ENCODE peak calls at places on chromosomes 11 and 22, in six cellular contexts. One of them, this sample, is unnamed.

GRCh38 chr11:106076421-106076922 is 675 bp downstream of the KBTBD3 start:
- DNase-seq in foreskin fibroblast: no peak
- DNase-seq in sigmoid colon: peak
- DNase-seq in IMR-90: no peak
- DNase-seq in SK-N-SH: no peak
- DNase-seq in GM12865: no peak
- DNase-seq in this sample: no peak

GRCh38 chr11:71080239-71081097 is 171.9 kb downstream of the SHANK2 start:
- DNase-seq in foreskin fibroblast: peak
- DNase-seq in sigmoid colon: peak
- DNase-seq in IMR-90: peak
- DNase-seq in SK-N-SH: peak
- DNase-seq in GM12865: peak
- DNase-seq in this sample: no peak

GRCh38 chr11:58024601-58025091 is 965 bp downstream of the OR9Q1 start:
- DNase-seq in foreskin fibroblast: no peak
- DNase-seq in sigmoid colon: no peak
- DNase-seq in IMR-90: peak
- DNase-seq in SK-N-SH: no peak
- DNase-seq in GM12865: no peak
- DNase-seq in this sample: no peak

GRCh38 chr11:79055866-79056632 is 384.8 kb downstream of the TENM4 start:
- DNase-seq in foreskin fibroblast: peak
- DNase-seq in sigmoid colon: no peak
- DNase-seq in IMR-90: peak
- DNase-seq in SK-N-SH: no peak
- DNase-seq in GM12865: no peak
- DNase-seq in this sample: no peak

GRCh38 chr22:50473088-50473487 is 1.7 kb downstream of the SBF1 start:
- DNase-seq in foreskin fibroblast: no peak
- DNase-seq in sigmoid colon: no peak
- DNase-seq in IMR-90: no peak
- DNase-seq in SK-N-SH: no peak
- DNase-seq in GM12865: peak
- DNase-seq in this sample: no peak

GRCh38 chr11:45048870-45049825 is 97.3 kb upstream of the PRDM11 start:
- DNase-seq in foreskin fibroblast: no peak
- DNase-seq in sigmoid colon: no peak
- DNase-seq in IMR-90: peak
- DNase-seq in SK-N-SH: peak
- DNase-seq in GM12865: no peak
- DNase-seq in this sample: no peak

GRCh38 chr22:36369922-36370781 is 17.6 kb downstream of the MYH9 start:
- DNase-seq in foreskin fibroblast: no peak
- DNase-seq in sigmoid colon: peak
- DNase-seq in IMR-90: peak
- DNase-seq in SK-N-SH: no peak
- DNase-seq in GM12865: no peak
- DNase-seq in this sample: no peak

GRCh38 chr11:95544095-95544795 is 245.3 kb downstream of the FAM76B start:
- DNase-seq in foreskin fibroblast: peak
- DNase-seq in sigmoid colon: no peak
- DNase-seq in IMR-90: peak
- DNase-seq in SK-N-SH: no peak
- DNase-seq in GM12865: no peak
- DNase-seq in this sample: no peak

GRCh38 chr11:129766858-129767604 is 48.6 kb upstream of the TMEM45B start:
- DNase-seq in foreskin fibroblast: no peak
- DNase-seq in sigmoid colon: no peak
- DNase-seq in IMR-90: peak
- DNase-seq in SK-N-SH: peak
- DNase-seq in GM12865: peak
- DNase-seq in this sample: no peak

GRCh38 chr22:43101306-43101705 is 9.2 kb upstream of the BIK start:
- DNase-seq in foreskin fibroblast: no peak
- DNase-seq in sigmoid colon: no peak
- DNase-seq in IMR-90: no peak
- DNase-seq in SK-N-SH: peak
- DNase-seq in GM12865: no peak
- DNase-seq in this sample: no peak

GRCh38 chr11:123184531-123184930 is 10.5 kb downstream of the CLMP start:
- DNase-seq in foreskin fibroblast: no peak
- DNase-seq in sigmoid colon: no peak
- DNase-seq in IMR-90: no peak
- DNase-seq in SK-N-SH: no peak
- DNase-seq in GM12865: no peak
- DNase-seq in this sample: no peak

GRCh38 chr11:78244546-78245315 is 56.0 kb downstream of the USP35 start:
- DNase-seq in foreskin fibroblast: no peak
- DNase-seq in sigmoid colon: no peak
- DNase-seq in IMR-90: no peak
- DNase-seq in SK-N-SH: peak
- DNase-seq in GM12865: no peak
- DNase-seq in this sample: no peak

GRCh38 chr11:1675536-1676253 is 21.3 kb upstream of the KRTAP5-6 start:
- DNase-seq in foreskin fibroblast: no peak
- DNase-seq in sigmoid colon: no peak
- DNase-seq in IMR-90: no peak
- DNase-seq in SK-N-SH: no peak
- DNase-seq in GM12865: no peak
- DNase-seq in this sample: no peak

GRCh38 chr11:8541448-8541847 is 52.6 kb downstream of the STK33 start:
- DNase-seq in foreskin fibroblast: no peak
- DNase-seq in sigmoid colon: no peak
- DNase-seq in IMR-90: no peak
- DNase-seq in SK-N-SH: no peak
- DNase-seq in GM12865: no peak
- DNase-seq in this sample: no peak

GRCh38 chr11:96337541-96338530 is 5.2 kb downstream of the MAML2 start:
- DNase-seq in foreskin fibroblast: no peak
- DNase-seq in sigmoid colon: no peak
- DNase-seq in IMR-90: peak
- DNase-seq in SK-N-SH: no peak
- DNase-seq in GM12865: peak
- DNase-seq in this sample: no peak

GRCh38 chr22:30344447-30345200 is 12.1 kb downstream of the SF3A1 start:
- DNase-seq in foreskin fibroblast: no peak
- DNase-seq in sigmoid colon: no peak
- DNase-seq in IMR-90: no peak
- DNase-seq in SK-N-SH: no peak
- DNase-seq in GM12865: no peak
- DNase-seq in this sample: no peak

GRCh38 chr11:20155683-20156279 is 4.5 kb downstream of the DBX1 start:
- DNase-seq in foreskin fibroblast: no peak
- DNase-seq in sigmoid colon: no peak
- DNase-seq in IMR-90: no peak
- DNase-seq in SK-N-SH: no peak
- DNase-seq in GM12865: no peak
- DNase-seq in this sample: no peak

GRCh38 chr11:25242928-25243327 is 746.1 kb downstream of the LUZP2 start:
- DNase-seq in foreskin fibroblast: no peak
- DNase-seq in sigmoid colon: no peak
- DNase-seq in IMR-90: no peak
- DNase-seq in SK-N-SH: no peak
- DNase-seq in GM12865: no peak
- DNase-seq in this sample: no peak

GRCh38 chr22:25402160-25402500 is 162.3 kb upstream of the GRK3 start:
- DNase-seq in foreskin fibroblast: no peak
- DNase-seq in sigmoid colon: peak
- DNase-seq in IMR-90: no peak
- DNase-seq in SK-N-SH: no peak
- DNase-seq in GM12865: no peak
- DNase-seq in this sample: no peak

GRCh38 chr22:27597703-27598444 is 203.7 kb downstream of the MN1 start:
- DNase-seq in foreskin fibroblast: no peak
- DNase-seq in sigmoid colon: no peak
- DNase-seq in IMR-90: no peak
- DNase-seq in SK-N-SH: no peak
- DNase-seq in GM12865: no peak
- DNase-seq in this sample: no peak

GRCh38 chr11:116348226-116348625 is 424.6 kb downstream of the BUD13 start:
- DNase-seq in foreskin fibroblast: no peak
- DNase-seq in sigmoid colon: no peak
- DNase-seq in IMR-90: no peak
- DNase-seq in SK-N-SH: no peak
- DNase-seq in GM12865: no peak
- DNase-seq in this sample: no peak

GRCh38 chr22:36387664-36387913 is 178 bp downstream of the MYH9 start:
- DNase-seq in foreskin fibroblast: no peak
- DNase-seq in sigmoid colon: no peak
- DNase-seq in IMR-90: no peak
- DNase-seq in SK-N-SH: no peak
- DNase-seq in GM12865: no peak
- DNase-seq in this sample: no peak

GRCh38 chr11:71940561-71941219 is 11.8 kb downstream of the RNF121 start:
- DNase-seq in foreskin fibroblast: peak
- DNase-seq in sigmoid colon: no peak
- DNase-seq in IMR-90: no peak
- DNase-seq in SK-N-SH: no peak
- DNase-seq in GM12865: no peak
- DNase-seq in this sample: no peak

GRCh38 chr22:20015971-20016733 is 471 bp downstream of the ARVCF start:
- DNase-seq in foreskin fibroblast: no peak
- DNase-seq in sigmoid colon: peak
- DNase-seq in IMR-90: no peak
- DNase-seq in SK-N-SH: peak
- DNase-seq in GM12865: no peak
- DNase-seq in this sample: no peak

GRCh38 chr11:3081386-3081751 is 24.1 kb upstream of the CARS1 start:
- DNase-seq in foreskin fibroblast: no peak
- DNase-seq in sigmoid colon: no peak
- DNase-seq in IMR-90: no peak
- DNase-seq in SK-N-SH: no peak
- DNase-seq in GM12865: no peak
- DNase-seq in this sample: no peak

GRCh38 chr11:77515063-77515462 is 41.2 kb upstream of the PAK1 start:
- DNase-seq in foreskin fibroblast: no peak
- DNase-seq in sigmoid colon: no peak
- DNase-seq in IMR-90: no peak
- DNase-seq in SK-N-SH: peak
- DNase-seq in GM12865: no peak
- DNase-seq in this sample: no peak

GRCh38 chr11:19868871-19869270 is 156.2 kb downstream of the NAV2 start:
- DNase-seq in foreskin fibroblast: no peak
- DNase-seq in sigmoid colon: no peak
- DNase-seq in IMR-90: peak
- DNase-seq in SK-N-SH: no peak
- DNase-seq in GM12865: no peak
- DNase-seq in this sample: no peak

GRCh38 chr11:69533296-69534165 is 52.1 kb downstream of the LINC01488 start:
- DNase-seq in foreskin fibroblast: no peak
- DNase-seq in sigmoid colon: peak
- DNase-seq in IMR-90: no peak
- DNase-seq in SK-N-SH: no peak
- DNase-seq in GM12865: no peak
- DNase-seq in this sample: no peak

GRCh38 chr11:69531717-69532088 is 50.2 kb downstream of the LINC01488 start:
- DNase-seq in foreskin fibroblast: no peak
- DNase-seq in sigmoid colon: peak
- DNase-seq in IMR-90: no peak
- DNase-seq in SK-N-SH: no peak
- DNase-seq in GM12865: no peak
- DNase-seq in this sample: no peak

GRCh38 chr11:69529001-69529400 is 47.5 kb downstream of the LINC01488 start:
- DNase-seq in foreskin fibroblast: no peak
- DNase-seq in sigmoid colon: peak
- DNase-seq in IMR-90: no peak
- DNase-seq in SK-N-SH: no peak
- DNase-seq in GM12865: no peak
- DNase-seq in this sample: no peak

GRCh38 chr11:69530278-69531070 is 49.0 kb downstream of the LINC01488 start:
- DNase-seq in foreskin fibroblast: no peak
- DNase-seq in sigmoid colon: peak
- DNase-seq in IMR-90: no peak
- DNase-seq in SK-N-SH: no peak
- DNase-seq in GM12865: peak
- DNase-seq in this sample: no peak

GRCh38 chr11:69531071-69531716 is 49.7 kb downstream of the LINC01488 start:
- DNase-seq in foreskin fibroblast: no peak
- DNase-seq in sigmoid colon: peak
- DNase-seq in IMR-90: no peak
- DNase-seq in SK-N-SH: no peak
- DNase-seq in GM12865: no peak
- DNase-seq in this sample: no peak
- H3K4me3 ChIP-seq in foreskin fibroblast: no peak
- H3K4me3 ChIP-seq in sigmoid colon: no peak
- H3K4me3 ChIP-seq in IMR-90: no peak
- H3K4me3 ChIP-seq in SK-N-SH: no peak
- H3K4me3 ChIP-seq in GM12865: no peak
- H3K4me3 ChIP-seq in this sample: no peak

GRCh38 chr11:130874396-130874795 is 41.9 kb downstream of the SNX19 start:
- DNase-seq in foreskin fibroblast: peak
- DNase-seq in sigmoid colon: no peak
- DNase-seq in IMR-90: peak
- DNase-seq in SK-N-SH: no peak
- DNase-seq in GM12865: no peak
- DNase-seq in this sample: no peak
- H3K4me3 ChIP-seq in foreskin fibroblast: no peak
- H3K4me3 ChIP-seq in sigmoid colon: no peak
- H3K4me3 ChIP-seq in IMR-90: no peak
- H3K4me3 ChIP-seq in SK-N-SH: no peak
- H3K4me3 ChIP-seq in GM12865: no peak
- H3K4me3 ChIP-seq in this sample: no peak

GRCh38 chr11:67416416-67417335 is 1.2 kb downstream of the CARNS1 start:
- DNase-seq in foreskin fibroblast: no peak
- DNase-seq in sigmoid colon: no peak
- DNase-seq in IMR-90: no peak
- DNase-seq in SK-N-SH: no peak
- DNase-seq in GM12865: no peak
- DNase-seq in this sample: no peak
- H3K4me3 ChIP-seq in foreskin fibroblast: no peak
- H3K4me3 ChIP-seq in sigmoid colon: no peak
- H3K4me3 ChIP-seq in IMR-90: no peak
- H3K4me3 ChIP-seq in SK-N-SH: no peak
- H3K4me3 ChIP-seq in GM12865: no peak
- H3K4me3 ChIP-seq in this sample: no peak

GRCh38 chr11:76269661-76270322 is 63.5 kb upstream of the WNT11 start:
- DNase-seq in foreskin fibroblast: no peak
- DNase-seq in sigmoid colon: no peak
- DNase-seq in IMR-90: no peak
- DNase-seq in SK-N-SH: no peak
- DNase-seq in GM12865: no peak
- DNase-seq in this sample: no peak

GRCh38 chr11:76270387-76270786 is 64.1 kb upstream of the WNT11 start:
- DNase-seq in foreskin fibroblast: no peak
- DNase-seq in sigmoid colon: no peak
- DNase-seq in IMR-90: no peak
- DNase-seq in SK-N-SH: no peak
- DNase-seq in GM12865: no peak
- DNase-seq in this sample: no peak

GRCh38 chr11:76267563-76267962 is 61.3 kb upstream of the WNT11 start:
- DNase-seq in foreskin fibroblast: peak
- DNase-seq in sigmoid colon: no peak
- DNase-seq in IMR-90: peak
- DNase-seq in SK-N-SH: no peak
- DNase-seq in GM12865: no peak
- DNase-seq in this sample: no peak

GRCh38 chr11:76268498-76268897 is 62.2 kb upstream of the WNT11 start:
- DNase-seq in foreskin fibroblast: no peak
- DNase-seq in sigmoid colon: no peak
- DNase-seq in IMR-90: no peak
- DNase-seq in SK-N-SH: no peak
- DNase-seq in GM12865: no peak
- DNase-seq in this sample: no peak

GRCh38 chr11:76269247-76269646 is 62.9 kb upstream of the WNT11 start:
- DNase-seq in foreskin fibroblast: peak
- DNase-seq in sigmoid colon: peak
- DNase-seq in IMR-90: no peak
- DNase-seq in SK-N-SH: no peak
- DNase-seq in GM12865: no peak
- DNase-seq in this sample: no peak
- H3K4me3 ChIP-seq in foreskin fibroblast: no peak
- H3K4me3 ChIP-seq in sigmoid colon: no peak
- H3K4me3 ChIP-seq in IMR-90: no peak
- H3K4me3 ChIP-seq in SK-N-SH: no peak
- H3K4me3 ChIP-seq in GM12865: no peak
- H3K4me3 ChIP-seq in this sample: no peak